ENCODE peak calls at places on chromosomes 1 and 21, in ten cellular contexts. One of them, this sample, is unnamed.

GRCh38 chr1:234975122-234975940 is 153.3 kb downstream of the TOMM20 start:
- DNase-seq in CD4-positive, alpha-beta memory T cell: no peak
- DNase-seq in SW480: peak
- DNase-seq in HFF-Myc: peak
- DNase-seq in WTC11: no peak
- DNase-seq in tibial artery: no peak
- DNase-seq in neuronal stem cell: no peak
- DNase-seq in amniotic stem cell: no peak
- DNase-seq in dermis blood vessel endothelial cell: peak
- DNase-seq in PC-3: peak
- DNase-seq in this sample: no peak

GRCh38 chr21:42721341-42721824 is 68.0 kb downstream of the PDE9A start:
- DNase-seq in CD4-positive, alpha-beta memory T cell: no peak
- DNase-seq in SW480: peak
- DNase-seq in HFF-Myc: no peak
- DNase-seq in WTC11: no peak
- DNase-seq in tibial artery: no peak
- DNase-seq in neuronal stem cell: no peak
- DNase-seq in amniotic stem cell: no peak
- DNase-seq in dermis blood vessel endothelial cell: peak
- DNase-seq in PC-3: peak
- DNase-seq in this sample: no peak

GRCh38 chr1:87367549-87367948 is 38.9 kb downstream of the LMO4 start:
- DNase-seq in CD4-positive, alpha-beta memory T cell: no peak
- DNase-seq in SW480: no peak
- DNase-seq in HFF-Myc: no peak
- DNase-seq in WTC11: no peak
- DNase-seq in tibial artery: no peak
- DNase-seq in neuronal stem cell: no peak
- DNase-seq in amniotic stem cell: no peak
- DNase-seq in dermis blood vessel endothelial cell: no peak
- DNase-seq in PC-3: no peak
- DNase-seq in this sample: no peak

GRCh38 chr1:224338150-224338838 is 8.3 kb upstream of the NVL start:
- DNase-seq in CD4-positive, alpha-beta memory T cell: no peak
- DNase-seq in SW480: no peak
- DNase-seq in HFF-Myc: no peak
- DNase-seq in WTC11: no peak
- DNase-seq in tibial artery: no peak
- DNase-seq in neuronal stem cell: no peak
- DNase-seq in amniotic stem cell: no peak
- DNase-seq in dermis blood vessel endothelial cell: no peak
- DNase-seq in PC-3: no peak
- DNase-seq in this sample: no peak

GRCh38 chr1:193537266-193538003 is 351.0 kb upstream of the B3GALT2 start:
- DNase-seq in CD4-positive, alpha-beta memory T cell: peak
- DNase-seq in SW480: no peak
- DNase-seq in HFF-Myc: no peak
- DNase-seq in WTC11: no peak
- DNase-seq in tibial artery: no peak
- DNase-seq in neuronal stem cell: no peak
- DNase-seq in amniotic stem cell: no peak
- DNase-seq in dermis blood vessel endothelial cell: no peak
- DNase-seq in PC-3: no peak
- DNase-seq in this sample: no peak

GRCh38 chr21:35351434-35351833 is 302.3 kb upstream of the RUNX1 start:
- DNase-seq in CD4-positive, alpha-beta memory T cell: no peak
- DNase-seq in SW480: no peak
- DNase-seq in HFF-Myc: no peak
- DNase-seq in WTC11: no peak
- DNase-seq in tibial artery: no peak
- DNase-seq in neuronal stem cell: no peak
- DNase-seq in amniotic stem cell: no peak
- DNase-seq in dermis blood vessel endothelial cell: no peak
- DNase-seq in PC-3: no peak
- DNase-seq in this sample: no peak

GRCh38 chr1:244154528-244154881 is 103.4 kb downstream of the ZBTB18 start:
- DNase-seq in CD4-positive, alpha-beta memory T cell: no peak
- DNase-seq in SW480: no peak
- DNase-seq in HFF-Myc: no peak
- DNase-seq in WTC11: no peak
- DNase-seq in tibial artery: no peak
- DNase-seq in neuronal stem cell: no peak
- DNase-seq in amniotic stem cell: no peak
- DNase-seq in dermis blood vessel endothelial cell: no peak
- DNase-seq in PC-3: no peak
- DNase-seq in this sample: no peak

GRCh38 chr1:78619803-78620579 is at the start of gene IFI44L:
- DNase-seq in CD4-positive, alpha-beta memory T cell: peak
- DNase-seq in SW480: no peak
- DNase-seq in HFF-Myc: peak
- DNase-seq in WTC11: no peak
- DNase-seq in tibial artery: peak
- DNase-seq in neuronal stem cell: no peak
- DNase-seq in amniotic stem cell: no peak
- DNase-seq in dermis blood vessel endothelial cell: peak
- DNase-seq in PC-3: peak
- DNase-seq in this sample: peak

GRCh38 chr1:155193275-155193990 is 14.3 kb downstream of the THBS3 start:
- DNase-seq in CD4-positive, alpha-beta memory T cell: peak
- DNase-seq in SW480: peak
- DNase-seq in HFF-Myc: peak
- DNase-seq in WTC11: peak
- DNase-seq in tibial artery: peak
- DNase-seq in neuronal stem cell: peak
- DNase-seq in amniotic stem cell: peak
- DNase-seq in dermis blood vessel endothelial cell: peak
- DNase-seq in PC-3: peak
- DNase-seq in this sample: peak

GRCh38 chr1:4430406-4431404 is 223.7 kb upstream of the AJAP1 start:
- DNase-seq in CD4-positive, alpha-beta memory T cell: no peak
- DNase-seq in SW480: no peak
- DNase-seq in HFF-Myc: no peak
- DNase-seq in WTC11: no peak
- DNase-seq in tibial artery: no peak
- DNase-seq in neuronal stem cell: no peak
- DNase-seq in amniotic stem cell: no peak
- DNase-seq in dermis blood vessel endothelial cell: no peak
- DNase-seq in PC-3: no peak
- DNase-seq in this sample: no peak

GRCh38 chr1:50969611-50970507 is at the start of gene CDKN2C:
- DNase-seq in CD4-positive, alpha-beta memory T cell: peak
- DNase-seq in SW480: peak
- DNase-seq in HFF-Myc: no peak
- DNase-seq in WTC11: peak
- DNase-seq in tibial artery: peak
- DNase-seq in neuronal stem cell: no peak
- DNase-seq in amniotic stem cell: peak
- DNase-seq in dermis blood vessel endothelial cell: peak
- DNase-seq in PC-3: peak
- DNase-seq in this sample: peak

GRCh38 chr1:180521474-180522203 is 19.3 kb upstream of the ACBD6 start:
- DNase-seq in CD4-positive, alpha-beta memory T cell: no peak
- DNase-seq in SW480: peak
- DNase-seq in HFF-Myc: no peak
- DNase-seq in WTC11: no peak
- DNase-seq in tibial artery: no peak
- DNase-seq in neuronal stem cell: no peak
- DNase-seq in amniotic stem cell: no peak
- DNase-seq in dermis blood vessel endothelial cell: no peak
- DNase-seq in PC-3: peak
- DNase-seq in this sample: no peak

GRCh38 chr21:45847870-45848269 is 133.7 kb upstream of the COL6A1 start:
- DNase-seq in CD4-positive, alpha-beta memory T cell: no peak
- DNase-seq in SW480: no peak
- DNase-seq in HFF-Myc: no peak
- DNase-seq in WTC11: no peak
- DNase-seq in tibial artery: no peak
- DNase-seq in neuronal stem cell: no peak
- DNase-seq in amniotic stem cell: no peak
- DNase-seq in dermis blood vessel endothelial cell: no peak
- DNase-seq in PC-3: no peak
- DNase-seq in this sample: no peak

GRCh38 chr1:98991127-98992003 is 13.3 kb downstream of the PLPPR5 start:
- DNase-seq in CD4-positive, alpha-beta memory T cell: peak
- DNase-seq in SW480: peak
- DNase-seq in HFF-Myc: peak
- DNase-seq in WTC11: no peak
- DNase-seq in tibial artery: no peak
- DNase-seq in neuronal stem cell: no peak
- DNase-seq in amniotic stem cell: peak
- DNase-seq in dermis blood vessel endothelial cell: peak
- DNase-seq in PC-3: peak
- DNase-seq in this sample: no peak

GRCh38 chr1:247924868-247925267 is at the start of gene OR2AJ1:
- DNase-seq in CD4-positive, alpha-beta memory T cell: no peak
- DNase-seq in SW480: no peak
- DNase-seq in HFF-Myc: no peak
- DNase-seq in WTC11: no peak
- DNase-seq in tibial artery: no peak
- DNase-seq in neuronal stem cell: no peak
- DNase-seq in amniotic stem cell: no peak
- DNase-seq in dermis blood vessel endothelial cell: no peak
- DNase-seq in PC-3: no peak
- DNase-seq in this sample: no peak

GRCh38 chr1:1356796-1357401 is 1.5 kb downstream of the MXRA8 start:
- DNase-seq in CD4-positive, alpha-beta memory T cell: no peak
- DNase-seq in SW480: no peak
- DNase-seq in HFF-Myc: no peak
- DNase-seq in WTC11: no peak
- DNase-seq in tibial artery: no peak
- DNase-seq in neuronal stem cell: no peak
- DNase-seq in amniotic stem cell: no peak
- DNase-seq in dermis blood vessel endothelial cell: no peak
- DNase-seq in PC-3: no peak
- DNase-seq in this sample: no peak

GRCh38 chr1:1124786-1125642 is 9.1 kb upstream of the C1orf159 start:
- DNase-seq in CD4-positive, alpha-beta memory T cell: no peak
- DNase-seq in SW480: peak
- DNase-seq in HFF-Myc: no peak
- DNase-seq in WTC11: peak
- DNase-seq in tibial artery: no peak
- DNase-seq in neuronal stem cell: no peak
- DNase-seq in amniotic stem cell: no peak
- DNase-seq in dermis blood vessel endothelial cell: no peak
- DNase-seq in PC-3: peak
- DNase-seq in this sample: no peak

GRCh38 chr1:58884706-58885661 is 101.1 kb upstream of the JUN start:
- DNase-seq in CD4-positive, alpha-beta memory T cell: no peak
- DNase-seq in SW480: peak
- DNase-seq in HFF-Myc: no peak
- DNase-seq in WTC11: no peak
- DNase-seq in tibial artery: no peak
- DNase-seq in neuronal stem cell: no peak
- DNase-seq in amniotic stem cell: no peak
- DNase-seq in dermis blood vessel endothelial cell: no peak
- DNase-seq in PC-3: peak
- DNase-seq in this sample: no peak

GRCh38 chr1:46558966-46559365 is 7.5 kb upstream of the KNCN start:
- DNase-seq in CD4-positive, alpha-beta memory T cell: no peak
- DNase-seq in SW480: no peak
- DNase-seq in HFF-Myc: no peak
- DNase-seq in WTC11: no peak
- DNase-seq in tibial artery: no peak
- DNase-seq in neuronal stem cell: no peak
- DNase-seq in amniotic stem cell: no peak
- DNase-seq in dermis blood vessel endothelial cell: no peak
- DNase-seq in PC-3: no peak
- DNase-seq in this sample: no peak

GRCh38 chr1:25563330-25564215 is 20.2 kb downstream of the LDLRAP1 start:
- DNase-seq in CD4-positive, alpha-beta memory T cell: no peak
- DNase-seq in SW480: no peak
- DNase-seq in HFF-Myc: no peak
- DNase-seq in WTC11: no peak
- DNase-seq in tibial artery: no peak
- DNase-seq in neuronal stem cell: no peak
- DNase-seq in amniotic stem cell: no peak
- DNase-seq in dermis blood vessel endothelial cell: no peak
- DNase-seq in PC-3: no peak
- DNase-seq in this sample: no peak

GRCh38 chr1:168687796-168688195 is 41.2 kb downstream of the DPT start:
- DNase-seq in CD4-positive, alpha-beta memory T cell: no peak
- DNase-seq in SW480: no peak
- DNase-seq in HFF-Myc: no peak
- DNase-seq in WTC11: no peak
- DNase-seq in tibial artery: no peak
- DNase-seq in neuronal stem cell: no peak
- DNase-seq in amniotic stem cell: no peak
- DNase-seq in dermis blood vessel endothelial cell: peak
- DNase-seq in PC-3: peak
- DNase-seq in this sample: no peak

GRCh38 chr21:31557956-31558838 is 101.3 kb upstream of the SOD1 start:
- DNase-seq in CD4-positive, alpha-beta memory T cell: peak
- DNase-seq in SW480: peak
- DNase-seq in HFF-Myc: no peak
- DNase-seq in WTC11: peak
- DNase-seq in tibial artery: no peak
- DNase-seq in neuronal stem cell: peak
- DNase-seq in amniotic stem cell: no peak
- DNase-seq in dermis blood vessel endothelial cell: peak
- DNase-seq in PC-3: peak
- DNase-seq in this sample: peak

GRCh38 chr1:7538033-7538432 is 233.1 kb upstream of the VAMP3 start:
- DNase-seq in CD4-positive, alpha-beta memory T cell: no peak
- DNase-seq in SW480: no peak
- DNase-seq in HFF-Myc: no peak
- DNase-seq in WTC11: no peak
- DNase-seq in tibial artery: no peak
- DNase-seq in neuronal stem cell: no peak
- DNase-seq in amniotic stem cell: no peak
- DNase-seq in dermis blood vessel endothelial cell: peak
- DNase-seq in PC-3: peak
- DNase-seq in this sample: no peak

GRCh38 chr1:40411294-40411693 is 37.8 kb downstream of the SMAP2 start:
- DNase-seq in CD4-positive, alpha-beta memory T cell: no peak
- DNase-seq in SW480: no peak
- DNase-seq in HFF-Myc: no peak
- DNase-seq in WTC11: no peak
- DNase-seq in tibial artery: no peak
- DNase-seq in neuronal stem cell: no peak
- DNase-seq in amniotic stem cell: no peak
- DNase-seq in dermis blood vessel endothelial cell: peak
- DNase-seq in PC-3: no peak
- DNase-seq in this sample: no peak

GRCh38 chr1:203448521-203449061 is 27.0 kb upstream of the PRELP start:
- DNase-seq in CD4-positive, alpha-beta memory T cell: no peak
- DNase-seq in SW480: no peak
- DNase-seq in HFF-Myc: no peak
- DNase-seq in WTC11: no peak
- DNase-seq in tibial artery: peak
- DNase-seq in neuronal stem cell: no peak
- DNase-seq in amniotic stem cell: no peak
- DNase-seq in dermis blood vessel endothelial cell: no peak
- DNase-seq in PC-3: no peak
- DNase-seq in this sample: no peak

GRCh38 chr1:213728593-213729536 is 258.9 kb upstream of the PROX1 start:
- DNase-seq in CD4-positive, alpha-beta memory T cell: no peak
- DNase-seq in SW480: no peak
- DNase-seq in HFF-Myc: no peak
- DNase-seq in WTC11: no peak
- DNase-seq in tibial artery: no peak
- DNase-seq in neuronal stem cell: no peak
- DNase-seq in amniotic stem cell: no peak
- DNase-seq in dermis blood vessel endothelial cell: no peak
- DNase-seq in PC-3: no peak
- DNase-seq in this sample: no peak

GRCh38 chr1:201791775-201792166 is 37.2 kb upstream of the IPO9 start:
- DNase-seq in CD4-positive, alpha-beta memory T cell: no peak
- DNase-seq in SW480: no peak
- DNase-seq in HFF-Myc: no peak
- DNase-seq in WTC11: no peak
- DNase-seq in tibial artery: peak
- DNase-seq in neuronal stem cell: no peak
- DNase-seq in amniotic stem cell: no peak
- DNase-seq in dermis blood vessel endothelial cell: peak
- DNase-seq in PC-3: no peak
- DNase-seq in this sample: no peak

GRCh38 chr21:42009018-42009830 is 936 bp downstream of the ZBTB21 start:
- DNase-seq in CD4-positive, alpha-beta memory T cell: peak
- DNase-seq in SW480: peak
- DNase-seq in HFF-Myc: no peak
- DNase-seq in WTC11: peak
- DNase-seq in tibial artery: peak
- DNase-seq in neuronal stem cell: peak
- DNase-seq in amniotic stem cell: peak
- DNase-seq in dermis blood vessel endothelial cell: peak
- DNase-seq in PC-3: peak
- DNase-seq in this sample: peak